ENCODE peak calls at places on chromosomes 12 and 14, in five cellular contexts. C is stomach, S is prostate gland, A is K562, N is HCT116. Y is an unnamed sample.

GRCh38 chr14:83483063-83483462 is 1949.4 kb upstream of the SEL1L start:
- DNase-seq in C (no peak), S (no peak), A (no peak), N (no peak), Y (no peak)

GRCh38 chr12:116759783-116760581 is 21.9 kb downstream of the RNFT2 start:
- DNase-seq in C (no peak), S (no peak), A (peak; percentile 81), N (peak; percentile 53), Y (no peak)

GRCh38 chr12:132881853-132882252 is 5.6 kb downstream of the CHFR start:
- DNase-seq in C (no peak), S (no peak), A (no peak), N (no peak), Y (no peak)

GRCh38 chr12:116455540-116456306 is 103.5 kb upstream of the MAP1LC3B2 start:
- DNase-seq in C (peak; percentile 48), S (peak; percentile 71), A (peak; percentile 69), N (peak; percentile 85), Y (no peak)

GRCh38 chr12:4855121-4855924 is 54.4 kb upstream of the KCNA1 start:
- DNase-seq in C (peak; percentile 57), S (peak; percentile 71), A (peak; percentile 44), N (peak; percentile 69), Y (peak; percentile 60)

GRCh38 chr14:21498540-21499526 is 12.3 kb downstream of the METTL3 start:
- DNase-seq in C (no peak), S (peak; percentile 24), A (peak; percentile 48), N (peak; percentile 28), Y (peak; percentile 37)

GRCh38 chr12:64171715-64172114 is 50.4 kb downstream of the KICS2 start:
- DNase-seq in C (no peak), S (no peak), A (no peak), N (peak; percentile 79), Y (no peak)

GRCh38 chr14:24694680-24695079 is 60.7 kb upstream of the GZMB start:
- DNase-seq in C (no peak), S (no peak), A (no peak), N (no peak), Y (no peak)

GRCh38 chr12:113333877-113334785 is 778 bp downstream of the SLC8B1 start:
- DNase-seq in C (peak; percentile 40), S (no peak), A (no peak), N (no peak), Y (peak; percentile 77)

GRCh38 chr14:66288511-66288910 is 197.7 kb upstream of the CCDC196 start:
- DNase-seq in C (no peak), S (no peak), A (no peak), N (no peak), Y (no peak)

GRCh38 chr12:59370933-59371332 is 224.9 kb upstream of the SLC16A7 start:
- DNase-seq in C (no peak), S (no peak), A (no peak), N (no peak), Y (no peak)

GRCh38 chr14:22185191-22185590 is 403.8 kb downstream of the DAD1 start:
- DNase-seq in C (no peak), S (no peak), A (no peak), N (no peak), Y (no peak)

GRCh38 chr14:75176142-75176820 is at the start of gene TMED10:
- DNase-seq in C (peak; percentile 89), S (peak; percentile 84), A (peak; percentile 75), N (peak; percentile 78), Y (peak; percentile 68)
- TF ChIP-seq POLR2AphosphoS5 in C (peak; percentile 89), S (peak; percentile 87), A (no peak), N (peak; percentile 54), Y (peak; percentile 75)

GRCh38 chr12:121209221-121209620 is 708 bp upstream of the P2RX4 start:
- DNase-seq in C (no peak), S (no peak), A (no peak), N (no peak), Y (no peak)
- H3K4me3 ChIP-seq in C (peak overlapping the region; percentile 54), S (no peak overlapping the region), A (peak overlapping the region; percentile 91), N (peak overlapping the region; percentile 62), Y (peak overlapping the region; percentile 54)

GRCh38 chr14:58760121-58760520 is 122.4 kb downstream of the DACT1 start:
- DNase-seq in C (no peak), S (no peak), A (no peak), N (no peak), Y (no peak)
- TF ChIP-seq POLR2AphosphoS5 in C (no peak), S (no peak), A (no peak), N (no peak), Y (no peak)

DNA sequence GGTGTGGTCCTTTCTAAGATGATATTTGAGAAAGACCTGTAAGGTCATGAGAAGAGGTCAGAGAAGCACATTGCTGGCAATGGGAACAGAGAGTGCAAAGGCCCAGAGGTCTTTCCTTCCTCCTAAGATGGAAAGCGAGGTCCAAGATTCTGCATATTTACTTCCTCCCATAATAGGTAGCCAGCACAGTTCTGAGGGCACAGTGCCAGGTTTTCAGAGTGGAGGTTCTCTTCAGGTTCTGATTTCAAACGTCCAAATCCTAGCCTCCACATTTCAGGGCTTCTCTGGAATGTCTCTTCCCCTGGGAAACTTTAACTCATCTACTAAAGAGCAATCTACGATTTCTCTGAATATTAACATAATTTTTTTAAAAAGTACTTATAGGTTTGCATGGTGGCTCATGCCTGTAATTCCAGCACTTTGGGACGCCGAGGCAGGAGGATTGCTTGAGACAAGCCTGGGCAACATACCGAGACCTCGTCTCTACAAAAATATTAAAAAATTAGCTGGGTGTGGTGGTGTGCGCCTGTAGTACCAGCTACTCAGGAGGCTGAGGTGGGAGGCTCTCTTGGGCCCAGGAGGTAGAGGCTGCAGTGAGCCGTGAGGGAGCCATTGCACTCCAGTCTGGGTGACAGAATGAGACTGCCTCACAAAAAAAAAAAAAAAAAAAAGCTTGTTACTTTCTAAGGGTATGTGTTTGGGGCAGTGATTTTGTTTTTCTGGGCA is 526 bp upstream of the MRPL42 start:
- DNase-seq in C (no peak), S (no peak), A (no peak), N (no peak), Y (no peak)
- H3K4me3 ChIP-seq in C (peak overlapping the region; percentile 64), S (no peak overlapping the region), A (peak overlapping the region; percentile 71), N (peak overlapping the region; percentile 80), Y (peak overlapping the region; percentile 62)

GRCh38 chr12:57749061-57749460 is 3.0 kb downstream of the CDK4 start:
- DNase-seq in C (no peak), S (no peak), A (no peak), N (no peak), Y (no peak)

GRCh38 chr12:57751788-57752667 is at the start of gene CDK4:
- DNase-seq in C (peak; percentile 98), S (peak; percentile 100), A (peak; percentile 92), N (peak; percentile 99), Y (peak; percentile 100)

GRCh38 chr12:57751432-57751787 is 700 bp downstream of the CDK4 start:
- DNase-seq in C (no peak), S (no peak), A (no peak), N (no peak), Y (no peak)

GRCh38 chr12:57752668-57753000 is 524 bp upstream of the CDK4 start:
- DNase-seq in C (no peak), S (no peak), A (no peak), N (no peak), Y (no peak)

GRCh38 chr12:57750561-57751431 is 1.3 kb downstream of the CDK4 start:
- DNase-seq in C (no peak), S (no peak), A (no peak), N (no peak), Y (no peak)
- TF ChIP-seq POLR2AphosphoS5 in C (no peak), S (no peak), A (no peak), N (no peak), Y (no peak)

DNA sequence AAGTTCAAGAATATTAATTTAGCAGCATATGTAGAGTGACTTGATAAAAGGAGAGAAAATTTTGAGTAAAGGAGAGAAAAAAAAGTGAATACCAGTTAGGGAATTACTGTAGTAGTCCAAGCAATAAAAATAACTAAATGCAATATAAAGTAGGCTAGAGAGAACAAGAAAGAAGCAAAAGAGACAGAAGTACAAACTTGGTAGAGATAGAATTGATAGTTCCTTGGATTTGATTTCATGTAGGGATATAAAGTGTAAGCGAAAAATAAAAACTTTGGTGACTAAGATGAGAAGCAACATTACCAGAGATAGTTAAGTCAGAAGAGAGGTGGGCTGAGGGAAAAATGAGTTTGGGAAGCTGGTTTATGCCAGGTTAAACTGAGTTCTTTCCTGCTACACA is 252.4 kb downstream of the SEC23A start:
- DNase-seq in C (no peak), S (no peak), A (no peak), N (no peak), Y (no peak)
- H3K4me3 ChIP-seq in C (no peak overlapping the region), S (no peak overlapping the region), A (no peak overlapping the region), N (no peak overlapping the region), Y (no peak overlapping the region)

GRCh38 chr12:46382974-46383653 is 10.5 kb upstream of the SLC38A2 start:
- DNase-seq in C (peak; percentile 98), S (peak; percentile 97), A (peak; percentile 86), N (peak; percentile 94), Y (peak; percentile 95)
- TF ChIP-seq POLR2AphosphoS5 in C (peak; percentile 82), S (peak; percentile 97), A (no peak), N (peak; percentile 49), Y (peak; percentile 15)

DNA sequence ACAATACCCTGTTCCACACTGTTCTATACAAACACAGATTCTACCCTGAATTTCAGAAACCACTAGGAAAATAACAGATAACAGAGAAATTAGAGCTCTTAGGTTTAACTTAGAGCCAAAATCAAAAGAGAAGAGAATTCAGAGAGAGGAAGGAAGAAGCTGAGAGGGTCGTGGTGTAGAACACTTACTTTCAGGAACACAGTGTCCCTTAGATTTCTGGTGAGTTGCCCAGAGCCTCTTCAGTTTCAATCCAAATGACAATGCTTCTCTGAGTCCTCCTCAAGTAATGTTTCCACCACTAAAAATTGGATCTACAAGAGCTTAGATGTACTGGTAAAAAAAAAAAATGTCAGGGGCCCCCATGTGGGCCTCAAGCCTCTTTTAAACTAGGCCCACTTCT is 2.6 kb downstream of the YAF2 start:
- DNase-seq in C (no peak), S (peak; percentile 14), A (no peak), N (no peak), Y (no peak)
- H3K4me3 ChIP-seq in C (no peak overlapping the region), S (no peak overlapping the region), A (no peak overlapping the region), N (no peak overlapping the region), Y (no peak overlapping the region)

DNA sequence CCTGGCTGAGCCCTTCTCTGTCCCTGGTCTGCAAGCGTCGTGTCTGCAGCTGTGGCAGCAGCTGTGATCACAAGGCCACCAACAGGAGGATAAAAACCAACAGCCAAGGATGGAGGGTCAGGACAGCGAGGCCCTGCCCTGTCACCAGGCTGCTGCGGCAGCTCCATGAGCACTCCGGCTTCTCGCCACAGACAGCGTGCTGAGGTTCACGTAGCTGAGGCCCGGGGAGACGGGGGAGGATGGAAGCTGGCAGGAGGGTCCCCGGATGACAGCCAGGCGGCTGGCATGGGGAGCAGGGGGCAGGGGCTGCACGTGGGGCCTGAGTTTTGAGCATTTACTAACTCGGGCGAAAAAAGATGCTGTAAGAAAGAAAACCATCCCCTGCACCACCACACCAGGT is 5.4 kb downstream of the XRCC3 start:
- DNase-seq in C (no peak), S (no peak), A (no peak), N (no peak), Y (no peak)
- TF ChIP-seq POLR2AphosphoS5 in C (no peak), S (no peak), A (no peak), N (peak; percentile 11), Y (no peak)

Y was measured in HL-60.